ENCODE peak calls at places on chromosomes 6 and 20, in eight cellular contexts. R is Peyer's patch, B is body of pancreas, A is left ventricle myocardium inferior, G is endothelial cell of umbilical vein, F is SK-N-SH, Z is stomach, T is testis. U is an unnamed sample. For H3K4me1, the result is how much of the 10 kb centered on the place peaks cover.

GRCh38 chr6:158568549-158568948 is 8.7 kb downstream of the TMEM181 start:
- DNase-seq in Z (no peak), R (no peak), B (no peak), F (no peak), T (no peak), G (no peak), A (no peak), U (no peak)

GRCh38 chr6:84773431-84774173 is 9.2 kb upstream of the TBX18 start:
- DNase-seq in A (peak), F (peak), R (no peak), G (peak), T (peak), Z (no peak), B (no peak), U (peak)

GRCh38 chr6:154526997-154527396 is 16.5 kb upstream of the CNKSR3 start:
- DNase-seq in A (no peak), B (no peak), Z (no peak), R (no peak), F (no peak), T (no peak), G (no peak), U (no peak)

GRCh38 chr6:166005846-166006592 is 161.6 kb downstream of the TBXT start:
- DNase-seq in B (peak), F (peak), A (peak), Z (peak), G (no peak), T (peak), R (no peak), U (peak)

GRCh38 chr6:42689371-42689770 is 33.0 kb downstream of the PRPH2 start:
- DNase-seq in A (no peak), R (no peak), B (no peak), G (no peak), Z (no peak), F (no peak), T (no peak), U (no peak)

GRCh38 chr20:34114809-34115208 is 2.8 kb upstream of the EIF2S2 start:
- DNase-seq in T (no peak), R (no peak), A (no peak), Z (no peak), G (no peak), B (no peak), F (no peak), U (no peak)

GRCh38 chr20:34560141-34560523 is 1.6 kb downstream of the MAP1LC3A start:
- DNase-seq in T (no peak), B (no peak), A (no peak), G (no peak), R (peak), F (no peak), Z (no peak), U (no peak)

GRCh38 chr20:38569747-38570519 is 11.1 kb upstream of the ADIG start:
- DNase-seq in G (no peak), F (no peak), Z (no peak), A (no peak), B (no peak), R (no peak), T (no peak), U (no peak)

GRCh38 chr20:16434087-16434664 is 139.1 kb downstream of the KIF16B start:
- DNase-seq in G (peak), Z (peak), R (peak), F (peak), T (peak), B (peak), A (peak), U (peak)

GRCh38 chr6:83590413-83590812 is 78.1 kb downstream of the PRSS35 start:
- DNase-seq in R (no peak), G (no peak), T (no peak), B (no peak), Z (no peak), F (no peak), A (no peak), U (peak)

GRCh38 chr6:12878741-12879140 is 162.2 kb downstream of the PHACTR1 start:
- DNase-seq in T (no peak), G (no peak), Z (no peak), B (no peak), R (no peak), A (no peak), F (no peak), U (no peak)

GRCh38 chr6:111840821-111841220 is 32.4 kb downstream of the FYN start:
- DNase-seq in R (no peak), T (no peak), F (no peak), A (no peak), Z (no peak), B (no peak), G (no peak), U (no peak)

GRCh38 chr6:154754152-154754551 is 20.9 kb downstream of the SCAF8 start:
- DNase-seq in A (no peak), T (no peak), Z (no peak), R (no peak), B (no peak), G (peak), F (no peak), U (peak)

GRCh38 chr6:139017227-139017626 is 11.3 kb upstream of the ABRACL start:
- DNase-seq in B (no peak), F (no peak), Z (no peak), G (no peak), A (no peak), R (no peak), T (peak), U (no peak)

DNA sequence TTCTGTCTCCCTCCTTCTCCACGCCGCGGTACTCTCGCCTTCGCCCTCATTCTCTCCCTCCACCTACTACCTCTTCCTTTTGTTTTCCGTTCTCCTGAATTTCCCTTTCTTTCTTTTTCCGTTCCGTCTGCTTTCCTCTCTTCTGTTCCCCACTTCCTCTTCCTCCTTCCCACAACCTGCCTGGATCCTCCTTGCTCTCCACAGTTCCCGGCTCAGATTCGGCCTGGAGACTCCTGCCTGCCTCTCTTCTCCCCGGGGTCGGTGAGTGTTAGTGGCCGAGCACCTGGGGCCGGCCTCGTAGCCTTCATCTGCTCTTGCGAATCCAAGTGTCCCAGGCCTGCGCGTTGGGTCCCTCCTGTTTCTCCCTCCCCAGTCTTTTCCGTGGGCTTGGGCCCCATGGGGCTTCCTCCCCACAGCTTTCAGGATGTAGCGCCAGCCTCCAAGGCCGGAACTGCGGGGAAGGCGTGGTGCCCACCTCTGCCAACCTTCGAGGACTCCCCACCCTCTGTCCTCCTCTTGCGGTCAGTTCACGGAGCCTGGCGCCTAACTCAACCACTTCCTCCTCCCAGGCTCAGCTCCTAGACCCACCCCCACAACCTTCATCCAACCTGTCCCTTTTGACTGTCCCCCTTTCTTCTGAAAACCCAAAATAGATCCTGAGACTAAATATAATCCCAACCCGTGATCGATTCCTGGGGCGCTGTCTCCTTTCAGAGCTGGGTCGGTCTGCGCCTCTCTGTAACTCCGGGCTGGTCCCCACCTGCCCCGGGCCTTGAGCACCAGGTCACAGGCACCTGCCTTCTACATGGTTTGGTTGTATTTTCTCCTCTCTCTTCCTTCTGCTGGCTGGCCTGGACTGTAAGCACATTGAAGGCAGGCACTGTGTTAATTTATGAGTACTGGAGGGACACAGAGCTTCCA is 6.8 kb downstream of the NRN1 start:
- DNase-seq in G (no peak), A (no peak), R (no peak), Z (no peak), T (no peak), B (no peak), F (no peak), U (no peak)
- H3K4me3 ChIP-seq in G (no peak), A (peak), R (peak), Z (peak), T (peak), B (no peak), F (no peak), U (no peak)

GRCh38 chr20:11608736-11609135 is 309.0 kb upstream of the BTBD3 start:
- DNase-seq in F (no peak), A (no peak), R (no peak), Z (no peak), G (no peak), B (no peak), T (no peak), U (no peak)

GRCh38 chr20:11604339-11604738 is 313.4 kb upstream of the BTBD3 start:
- DNase-seq in A (no peak), B (no peak), T (no peak), G (no peak), Z (no peak), R (no peak), F (no peak), U (no peak)

GRCh38 chr20:11607047-11607446 is 310.6 kb upstream of the BTBD3 start:
- DNase-seq in B (no peak), G (no peak), Z (no peak), F (no peak), A (no peak), T (no peak), R (no peak), U (no peak)
- H3K4me1 ChIP-seq in B (under half), G (under half), Z (under half), F (under half), A (under half), T (under half), R (under half), U (under half)

DNA sequence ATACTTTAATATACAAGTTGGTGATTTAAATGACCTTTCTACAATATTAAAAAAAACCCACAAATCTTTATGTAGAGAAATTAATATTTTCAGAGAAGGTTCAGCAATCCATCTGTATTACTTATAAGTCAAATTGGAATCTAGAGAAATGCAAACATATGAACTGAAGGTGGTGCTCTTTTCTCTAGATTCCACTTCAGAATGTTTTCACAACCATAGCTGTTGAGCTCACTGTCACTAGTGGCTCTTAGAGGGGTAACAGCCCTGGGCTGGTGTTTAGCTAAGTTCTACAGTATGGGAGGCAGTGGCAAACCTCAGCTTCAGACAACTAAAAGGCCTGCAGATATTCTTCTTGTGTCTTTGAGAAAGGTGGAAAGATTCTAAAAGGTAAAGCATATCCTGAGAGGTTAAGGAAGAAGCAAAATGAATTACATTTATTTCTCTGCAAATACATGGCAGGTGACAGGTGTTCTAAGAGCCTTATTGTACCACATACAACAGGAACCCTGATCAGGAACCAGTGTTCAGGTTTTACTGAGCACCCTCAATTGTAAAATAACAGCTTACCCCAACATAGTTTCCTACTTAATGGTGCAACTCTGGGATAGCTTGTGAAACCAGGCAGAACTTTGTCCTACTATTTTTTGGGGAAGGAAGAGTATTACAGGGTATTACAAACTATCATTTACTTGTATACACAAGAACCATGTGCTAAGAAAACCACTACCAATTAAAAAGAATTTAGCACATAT is 56.6 kb upstream of the SAMHD1 start:
- DNase-seq in Z (no peak), T (no peak), A (no peak), B (no peak), F (peak), G (peak), R (no peak), U (peak)
- TF ChIP-seq CTCF in Z (no peak), T (peak), A (peak), B (no peak), F (peak), G (no peak), R (peak), U (peak)

GRCh38 chr6:36737043-36737785 is 39.6 kb downstream of the RAB44 start:
- DNase-seq in A (no peak), G (no peak), F (no peak), Z (no peak), T (no peak), R (no peak), B (no peak), U (no peak)

GRCh38 chr6:36734486-36735060 is 36.9 kb downstream of the RAB44 start:
- DNase-seq in F (no peak), B (no peak), A (no peak), Z (no peak), G (no peak), T (no peak), R (no peak), U (no peak)

GRCh38 chr6:36733300-36733699 is 35.7 kb downstream of the RAB44 start:
- DNase-seq in T (no peak), A (peak), Z (no peak), R (no peak), F (no peak), G (no peak), B (no peak), U (no peak)

GRCh38 chr6:36738108-36738507 is 40.5 kb downstream of the RAB44 start:
- DNase-seq in R (no peak), Z (no peak), G (no peak), T (no peak), F (no peak), B (no peak), A (no peak), U (no peak)

DNA sequence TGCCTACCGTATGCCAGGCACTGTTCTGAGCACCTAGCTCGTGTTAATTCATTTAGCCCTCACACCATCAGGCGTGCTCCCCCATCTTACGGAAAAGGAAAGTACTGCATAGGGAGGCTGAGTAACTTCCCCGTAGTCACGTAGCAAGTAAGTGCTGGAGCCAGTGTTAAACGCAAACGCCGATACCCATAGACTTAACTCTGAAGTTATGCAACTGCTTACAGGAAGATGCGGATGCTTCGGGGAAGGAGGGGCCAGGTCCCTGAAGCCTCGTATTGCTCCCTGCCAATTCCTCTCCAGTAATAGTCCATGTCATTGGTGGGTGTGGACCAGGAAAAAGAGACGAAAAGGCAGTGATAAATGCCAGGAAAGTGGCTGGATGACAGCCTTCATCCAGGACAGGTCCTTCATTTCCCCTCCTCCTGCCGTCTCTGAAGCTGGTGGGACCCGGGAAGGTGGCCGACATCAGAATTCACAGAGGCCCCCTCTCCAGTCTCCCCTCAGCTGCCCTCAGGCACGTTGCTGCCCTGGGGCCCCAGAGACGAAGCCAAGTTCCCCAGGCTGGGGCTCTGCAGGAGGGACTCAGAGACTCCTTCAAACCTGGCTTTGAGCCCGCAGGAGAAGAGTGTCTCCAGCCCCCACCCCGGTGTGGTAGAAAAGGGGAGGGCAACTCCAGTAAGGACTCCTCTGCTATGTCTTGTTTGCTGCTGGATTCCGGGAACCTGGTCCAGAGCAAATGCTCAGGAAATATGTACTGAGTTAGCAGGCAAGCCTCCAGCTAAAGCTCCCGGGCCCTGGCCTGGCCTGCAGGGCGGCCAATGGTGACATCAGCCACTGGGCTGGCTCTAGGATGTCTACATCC is 37.7 kb downstream of the RAB44 start:
- DNase-seq in A (peak), G (peak), B (peak), T (peak), R (no peak), Z (peak), F (no peak), U (peak)
- H3K4me3 ChIP-seq in A (peak), G (no peak), B (no peak), T (no peak), R (peak), Z (peak), F (no peak), U (no peak)

GRCh38 chr6:150625927-150626326 is 26.2 kb downstream of the PLEKHG1 start:
- DNase-seq in R (no peak), B (no peak), G (no peak), Z (no peak), F (no peak), T (no peak), A (no peak), U (no peak)
- H3K4me1 ChIP-seq in R (under half), B (under half), G (under half), Z (under half), F (under half), T (under half), A (half or more), U (under half)

DNA sequence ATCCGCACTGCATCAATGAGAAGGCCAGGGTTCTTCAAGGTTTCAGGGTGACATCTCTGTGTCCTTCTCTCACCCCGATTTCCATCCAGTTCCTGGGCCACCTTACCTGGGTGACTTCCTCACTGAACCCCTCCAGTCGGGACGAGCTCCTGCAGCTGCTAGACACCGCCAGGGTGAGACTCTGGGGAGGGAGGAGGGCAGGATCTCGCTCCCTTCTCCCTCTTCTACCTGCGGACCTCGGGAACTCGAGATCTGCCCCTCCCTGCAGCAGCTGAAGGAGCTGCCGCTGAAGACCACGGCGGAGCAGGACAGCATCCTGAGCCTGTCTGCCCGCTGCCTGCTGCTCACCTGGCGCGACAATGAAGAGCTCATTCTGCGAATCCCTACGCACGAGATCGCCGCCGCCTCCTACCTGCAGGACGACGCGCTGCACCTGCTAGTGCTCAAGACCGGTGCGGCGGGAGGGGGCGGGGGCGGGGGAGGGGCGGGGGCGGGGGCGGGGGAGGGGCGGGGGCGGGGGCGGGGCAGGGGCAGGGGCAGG is 7.5 kb downstream of the CCM2L start:
- DNase-seq in Z (peak), T (no peak), R (peak), G (no peak), F (peak), A (no peak), B (peak), U (peak)
- TF ChIP-seq CTCF in Z (no peak), T (no peak), R (peak), G (no peak), F (no peak), A (no peak), B (peak), U (no peak)

GRCh38 chr6:2381872-2382661 is 136.7 kb upstream of the GMDS start:
- DNase-seq in A (peak), T (no peak), Z (peak), R (no peak), F (no peak), B (peak), G (peak), U (no peak)
- H3K4me3 ChIP-seq in A (no peak), T (no peak), Z (peak), R (no peak), F (no peak), B (no peak), G (no peak), U (no peak)

GRCh38 chr20:49838546-49838945 is 25.9 kb downstream of the SLC9A8 start:
- DNase-seq in T (no peak), A (no peak), F (no peak), R (no peak), Z (no peak), G (no peak), B (no peak), U (no peak)
- H3K4me1 ChIP-seq in T (under half), A (under half), F (under half), R (under half), Z (under half), G (under half), B (under half), U (under half)

GRCh38 chr6:136792945-136793289 is 640 bp upstream of the MAP3K5 start:
- DNase-seq in R (peak), A (peak), B (peak), Z (peak), F (peak), T (peak), G (peak), U (peak)

GRCh38 chr6:136791296-136792065 is 796 bp downstream of the MAP3K5 start:
- DNase-seq in Z (peak), A (peak), R (peak), T (peak), G (peak), F (peak), B (peak), U (peak)

GRCh38 chr6:136790411-136791295 is 1.6 kb downstream of the MAP3K5 start:
- DNase-seq in B (no peak), R (no peak), Z (no peak), G (peak), A (no peak), T (no peak), F (no peak), U (no peak)

GRCh38 chr6:136793348-136793747 is 1.1 kb upstream of the MAP3K5 start:
- DNase-seq in F (no peak), A (no peak), Z (no peak), T (no peak), R (no peak), B (no peak), G (no peak), U (no peak)

DNA sequence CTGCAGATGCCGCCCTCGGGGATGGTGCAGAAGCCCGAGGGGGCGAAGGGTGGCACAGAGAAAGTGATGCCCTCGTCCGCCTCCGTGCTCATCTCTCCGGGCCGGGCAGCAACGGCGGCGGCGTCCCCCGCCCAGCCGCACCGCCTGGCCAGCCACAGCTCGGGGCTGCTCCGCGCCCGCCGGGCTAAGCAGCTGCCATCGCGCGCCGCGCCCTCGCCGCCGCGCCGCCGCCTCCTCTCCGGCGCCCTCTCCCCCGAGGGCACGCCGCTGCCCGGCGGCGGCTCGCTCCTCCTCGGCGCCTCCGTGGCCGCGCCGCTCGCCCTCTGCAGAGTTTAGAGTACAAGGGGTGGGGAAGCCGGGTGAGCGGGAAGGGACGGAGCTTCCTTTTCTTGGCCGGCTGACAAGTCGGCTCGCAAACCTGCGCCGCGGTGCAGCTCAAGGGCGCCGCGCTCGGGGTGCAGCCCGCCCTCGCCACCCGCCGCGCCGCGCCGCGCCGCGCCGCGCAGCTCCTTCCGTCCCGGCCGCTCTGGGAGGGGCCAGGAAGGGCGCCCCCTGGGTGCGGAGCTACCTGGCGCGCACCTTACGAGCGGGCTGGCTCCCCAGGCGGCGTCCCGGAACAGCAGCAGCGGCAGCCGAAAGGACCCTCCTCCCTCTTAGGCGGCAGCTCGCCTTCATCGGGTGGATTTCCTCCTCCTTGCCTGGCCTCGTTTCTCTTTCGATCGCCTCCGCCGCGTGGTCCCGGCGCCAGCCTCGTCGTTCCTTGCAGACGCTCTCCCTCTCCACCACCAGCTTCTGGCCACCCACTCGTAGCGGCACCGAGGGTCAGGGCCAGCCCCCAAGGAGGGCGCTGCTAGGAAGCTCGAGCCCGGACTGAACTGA is at the start of gene MAP3K5:
- DNase-seq in R (peak), A (peak), Z (peak), B (peak), T (peak), F (peak), G (peak), U (peak)
- TF ChIP-seq CTCF in R (peak), A (peak), Z (no peak), B (peak), T (peak), F (no peak), G (peak), U (no peak)